ENCODE peak calls at places on chromosomes 16 and 17, in six cellular contexts. Y is IMR-90; P is cardiac muscle cell; X is mesendoderm; Q is activated T-cell treated with anti-CD3 and anti-CD28 coated beads, Interleukin-2, amount 50 U/mL, for 4 hours; W is EL. B is an unnamed sample.

GRCh38 chr16:9837481-9837880 is 344.7 kb downstream of the GRIN2A start:
- DNase-seq in Y (no peak), P (no peak), X (no peak), Q (no peak), W (peak), B (no peak)

GRCh38 chr17:12113156-12113555 is 92.5 kb downstream of the MAP2K4 start:
- DNase-seq in Y (no peak), P (no peak), X (no peak), Q (no peak), W (no peak), B (no peak)

GRCh38 chr17:80591788-80592187 is 47.1 kb downstream of the RPTOR start:
- DNase-seq in Y (no peak), P (no peak), X (no peak), Q (no peak), W (no peak), B (no peak)

GRCh38 chr16:57870753-57871454 is 68.6 kb upstream of the KIFC3 start:
- DNase-seq in Y (no peak), P (no peak), X (no peak), Q (no peak), W (no peak), B (no peak)

GRCh38 chr17:72705905-72706395 is 386.5 kb downstream of the SLC39A11 start:
- DNase-seq in Y (no peak), P (no peak), X (no peak), Q (no peak), W (no peak), B (no peak)

GRCh38 chr17:2084129-2084765 is 29.3 kb downstream of the HIC1 start:
- DNase-seq in Y (peak), P (peak), X (no peak), Q (no peak), W (peak), B (no peak)

GRCh38 chr17:49987681-49988441 is 7.2 kb downstream of the DLX3 start:
- DNase-seq in Y (no peak), P (peak), X (peak), Q (no peak), W (peak), B (no peak)

GRCh38 chr16:78281115-78281514 is 181.7 kb downstream of the WWOX start:
- DNase-seq in Y (no peak), P (no peak), X (no peak), Q (no peak), W (no peak), B (no peak)

GRCh38 chr17:19237389-19238166 is 412 bp downstream of the EPN2 start:
- DNase-seq in Y (no peak), P (no peak), X (peak), Q (peak), W (peak), B (peak)

GRCh38 chr16:27839419-27839818 is 224.1 kb downstream of the GSG1L start:
- DNase-seq in Y (peak), P (peak), X (peak), Q (no peak), W (peak), B (no peak)

GRCh38 chr17:40491486-40491885 is 9.9 kb downstream of the TNS4 start:
- DNase-seq in Y (no peak), P (no peak), X (peak), Q (no peak), W (no peak), B (no peak)

GRCh38 chr16:89065445-89065795 is 28.2 kb upstream of the ACSF3 start:
- DNase-seq in Y (no peak), P (no peak), X (no peak), Q (no peak), W (no peak), B (no peak)

GRCh38 chr17:61201211-61201610 is 198.4 kb upstream of the TBX2 start:
- DNase-seq in Y (peak), P (peak), X (no peak), Q (no peak), W (peak), B (no peak)

GRCh38 chr17:77145635-77146632 is 5.2 kb downstream of the SEC14L1 start:
- DNase-seq in Y (peak), P (peak), X (peak), Q (no peak), W (peak), B (no peak)

GRCh38 chr16:49011807-49012345 is 269.8 kb downstream of the CBLN1 start:
- DNase-seq in Y (no peak), P (no peak), X (peak), Q (no peak), W (no peak), B (no peak)

GRCh38 chr16:86052115-86052670 is 153.2 kb downstream of the IRF8 start:
- DNase-seq in Y (no peak), P (no peak), X (no peak), Q (no peak), W (no peak), B (no peak)

GRCh38 chr16:79213214-79213613 is 387.3 kb downstream of the MAF start:
- DNase-seq in Y (no peak), P (no peak), X (no peak), Q (no peak), W (no peak), B (no peak)

GRCh38 chr16:54805648-54806047 is 125.0 kb upstream of the IRX5 start:
- DNase-seq in Y (no peak), P (no peak), X (no peak), Q (no peak), W (no peak), B (no peak)

B was measured in activated naive CD4-positive, alpha-beta T cell treated with anti-CD3 and anti-CD28 coated beads, Interleukin-2, amount 10 ng/mL, durations not matched to agents 7 days and 5 days.